ENCODE peak calls at places on chromosomes 2 and 18, in eight cellular contexts. One of them, this sample, is unnamed.

GRCh38 chr18:69958422-69958821 is 10.7 kb upstream of the CD226 start:
- DNase-seq in H9: no peak
- DNase-seq in PC-3: no peak
- DNase-seq in tibial artery: no peak
- DNase-seq in aorta: no peak
- DNase-seq in tibial nerve: no peak
- DNase-seq in fibroblast of lung: no peak
- DNase-seq in mammary epithelial cell: no peak
- DNase-seq in this sample: no peak

GRCh38 chr2:211049321-211050018 is 493.1 kb downstream of the CPS1 start:
- DNase-seq in H9: no peak
- DNase-seq in fibroblast of lung: no peak
- DNase-seq in PC-3: no peak
- DNase-seq in aorta: no peak
- DNase-seq in tibial nerve: no peak
- DNase-seq in mammary epithelial cell: no peak
- DNase-seq in tibial artery: no peak
- DNase-seq in this sample: no peak

GRCh38 chr2:10890706-10891270 is 20.9 kb upstream of the KCNF1 start:
- DNase-seq in aorta: no peak
- DNase-seq in fibroblast of lung: no peak
- DNase-seq in mammary epithelial cell: no peak
- DNase-seq in tibial artery: no peak
- DNase-seq in PC-3: no peak
- DNase-seq in H9: no peak
- DNase-seq in tibial nerve: no peak
- DNase-seq in this sample: no peak

GRCh38 chr18:34083910-34084309 is 140.8 kb downstream of the NOL4 start:
- DNase-seq in tibial artery: no peak
- DNase-seq in H9: no peak
- DNase-seq in aorta: no peak
- DNase-seq in fibroblast of lung: no peak
- DNase-seq in PC-3: no peak
- DNase-seq in tibial nerve: no peak
- DNase-seq in mammary epithelial cell: no peak
- DNase-seq in this sample: no peak

GRCh38 chr18:28267878-28268625 is 91.1 kb upstream of the CDH2 start:
- DNase-seq in tibial nerve: no peak
- DNase-seq in H9: no peak
- DNase-seq in aorta: no peak
- DNase-seq in PC-3: peak; percentile 66
- DNase-seq in tibial artery: no peak
- DNase-seq in mammary epithelial cell: peak; percentile 32
- DNase-seq in fibroblast of lung: no peak
- DNase-seq in this sample: peak; percentile 49

GRCh38 chr18:46630160-46630559 is 26.9 kb downstream of the LOXHD1 start:
- DNase-seq in H9: no peak
- DNase-seq in PC-3: peak; percentile 1
- DNase-seq in tibial nerve: no peak
- DNase-seq in tibial artery: no peak
- DNase-seq in mammary epithelial cell: peak; percentile 55
- DNase-seq in aorta: no peak
- DNase-seq in fibroblast of lung: no peak
- DNase-seq in this sample: peak; percentile 19

GRCh38 chr2:233424028-233424951 is 70.0 kb downstream of the DGKD start:
- DNase-seq in aorta: no peak
- DNase-seq in fibroblast of lung: no peak
- DNase-seq in PC-3: peak; percentile 38
- DNase-seq in tibial nerve: no peak
- DNase-seq in mammary epithelial cell: peak; percentile 83
- DNase-seq in tibial artery: peak; percentile 92
- DNase-seq in H9: no peak
- DNase-seq in this sample: no peak

GRCh38 chr18:63741769-63742168 is 33.4 kb upstream of the SERPINB7 start:
- DNase-seq in fibroblast of lung: peak; percentile 30
- DNase-seq in tibial nerve: no peak
- DNase-seq in aorta: no peak
- DNase-seq in H9: no peak
- DNase-seq in mammary epithelial cell: peak; percentile 40
- DNase-seq in tibial artery: no peak
- DNase-seq in PC-3: peak; percentile 81
- DNase-seq in this sample: no peak

GRCh38 chr18:58013241-58014211 is 30.5 kb upstream of the NEDD4L start:
- DNase-seq in aorta: no peak
- DNase-seq in PC-3: peak; percentile 93
- DNase-seq in fibroblast of lung: no peak
- DNase-seq in tibial nerve: no peak
- DNase-seq in tibial artery: no peak
- DNase-seq in H9: no peak
- DNase-seq in mammary epithelial cell: peak; percentile 66
- DNase-seq in this sample: peak; percentile 67

GRCh38 chr2:235021752-235022151 is 69.9 kb downstream of the SH3BP4 start:
- DNase-seq in fibroblast of lung: peak; percentile 74
- DNase-seq in PC-3: peak; percentile 95
- DNase-seq in mammary epithelial cell: peak; percentile 83
- DNase-seq in H9: no peak
- DNase-seq in aorta: no peak
- DNase-seq in tibial nerve: no peak
- DNase-seq in tibial artery: no peak
- DNase-seq in this sample: peak; percentile 87

GRCh38 chr2:120729410-120730052 is 6.1 kb upstream of the GLI2 start:
- DNase-seq in mammary epithelial cell: peak; percentile 52
- DNase-seq in fibroblast of lung: peak; percentile 82
- DNase-seq in H9: peak; percentile 17
- DNase-seq in aorta: no peak
- DNase-seq in tibial artery: peak; percentile 16
- DNase-seq in PC-3: peak; percentile 78
- DNase-seq in tibial nerve: no peak
- DNase-seq in this sample: no peak

GRCh38 chr18:32386466-32386865 is 84.2 kb downstream of the GAREM1 start:
- DNase-seq in PC-3: no peak
- DNase-seq in mammary epithelial cell: no peak
- DNase-seq in aorta: no peak
- DNase-seq in tibial artery: no peak
- DNase-seq in tibial nerve: no peak
- DNase-seq in H9: no peak
- DNase-seq in fibroblast of lung: no peak
- DNase-seq in this sample: no peak

GRCh38 chr2:38959938-38960608 is 70.4 kb downstream of the ARHGEF33 start:
- DNase-seq in fibroblast of lung: peak; percentile 88
- DNase-seq in PC-3: no peak
- DNase-seq in mammary epithelial cell: peak; percentile 76
- DNase-seq in H9: peak; percentile 85
- DNase-seq in tibial nerve: peak; percentile 49
- DNase-seq in aorta: peak; percentile 92
- DNase-seq in tibial artery: peak; percentile 81
- DNase-seq in this sample: peak; percentile 65

GRCh38 chr2:16741508-16741907 is 75.9 kb upstream of the CYRIA start:
- DNase-seq in tibial nerve: no peak
- DNase-seq in fibroblast of lung: no peak
- DNase-seq in tibial artery: no peak
- DNase-seq in PC-3: no peak
- DNase-seq in H9: no peak
- DNase-seq in aorta: no peak
- DNase-seq in mammary epithelial cell: no peak
- DNase-seq in this sample: no peak

GRCh38 chr2:138452324-138452723 is 49.2 kb upstream of the SPOPL start:
- DNase-seq in mammary epithelial cell: no peak
- DNase-seq in fibroblast of lung: no peak
- DNase-seq in tibial artery: no peak
- DNase-seq in H9: no peak
- DNase-seq in aorta: no peak
- DNase-seq in PC-3: no peak
- DNase-seq in tibial nerve: no peak
- DNase-seq in this sample: no peak

GRCh38 chr18:11148655-11149440 is 521 bp downstream of the PIEZO2 start:
- DNase-seq in mammary epithelial cell: no peak
- DNase-seq in H9: peak; percentile 36
- DNase-seq in PC-3: no peak
- DNase-seq in fibroblast of lung: no peak
- DNase-seq in tibial artery: no peak
- DNase-seq in tibial nerve: no peak
- DNase-seq in aorta: peak; percentile 76
- DNase-seq in this sample: no peak

GRCh38 chr2:84846041-84846663 is 34.7 kb downstream of the TRABD2A start:
- DNase-seq in H9: no peak
- DNase-seq in tibial nerve: no peak
- DNase-seq in mammary epithelial cell: no peak
- DNase-seq in PC-3: no peak
- DNase-seq in aorta: no peak
- DNase-seq in tibial artery: no peak
- DNase-seq in fibroblast of lung: peak; percentile 18
- DNase-seq in this sample: no peak

GRCh38 chr2:99602475-99602874 is 112.7 kb upstream of the REV1 start:
- DNase-seq in tibial nerve: no peak
- DNase-seq in fibroblast of lung: peak; percentile 59
- DNase-seq in PC-3: peak; percentile 14
- DNase-seq in mammary epithelial cell: no peak
- DNase-seq in aorta: no peak
- DNase-seq in H9: no peak
- DNase-seq in tibial artery: no peak
- DNase-seq in this sample: no peak

GRCh38 chr2:133434962-133435668 is 133.1 kb downstream of the NCKAP5 start:
- DNase-seq in aorta: no peak
- DNase-seq in tibial artery: no peak
- DNase-seq in PC-3: peak; percentile 65
- DNase-seq in mammary epithelial cell: peak; percentile 97
- DNase-seq in H9: no peak
- DNase-seq in fibroblast of lung: no peak
- DNase-seq in tibial nerve: no peak
- DNase-seq in this sample: peak; percentile 94

GRCh38 chr2:118185210-118186109 is 97.2 kb downstream of the INSIG2 start:
- DNase-seq in tibial nerve: peak; percentile 28
- DNase-seq in H9: peak; percentile 65
- DNase-seq in PC-3: peak; percentile 55
- DNase-seq in tibial artery: peak; percentile 77
- DNase-seq in fibroblast of lung: peak; percentile 31
- DNase-seq in mammary epithelial cell: peak; percentile 34
- DNase-seq in aorta: peak; percentile 88
- DNase-seq in this sample: no peak

GRCh38 chr18:11323359-11323819 is 174.0 kb upstream of the PIEZO2 start:
- DNase-seq in fibroblast of lung: peak; percentile 47
- DNase-seq in aorta: no peak
- DNase-seq in mammary epithelial cell: peak; percentile 14
- DNase-seq in tibial nerve: no peak
- DNase-seq in H9: no peak
- DNase-seq in PC-3: peak; percentile 12
- DNase-seq in tibial artery: no peak
- DNase-seq in this sample: no peak

GRCh38 chr2:220434365-220434764 is 806.9 kb downstream of the SLC4A3 start:
- DNase-seq in H9: no peak
- DNase-seq in fibroblast of lung: peak; percentile 87
- DNase-seq in PC-3: peak; percentile 65
- DNase-seq in tibial nerve: no peak
- DNase-seq in tibial artery: no peak
- DNase-seq in mammary epithelial cell: peak; percentile 59
- DNase-seq in aorta: no peak
- DNase-seq in this sample: peak; percentile 22

GRCh38 chr2:12543452-12544220 is 173.1 kb upstream of the TRIB2 start:
- DNase-seq in aorta: no peak
- DNase-seq in PC-3: no peak
- DNase-seq in tibial nerve: no peak
- DNase-seq in fibroblast of lung: peak; percentile 42
- DNase-seq in H9: no peak
- DNase-seq in tibial artery: no peak
- DNase-seq in mammary epithelial cell: no peak
- DNase-seq in this sample: no peak

GRCh38 chr2:46854260-46854659 is 61.3 kb downstream of the MCFD2 start:
- DNase-seq in tibial artery: peak; percentile 60
- DNase-seq in PC-3: no peak
- DNase-seq in tibial nerve: no peak
- DNase-seq in fibroblast of lung: no peak
- DNase-seq in H9: no peak
- DNase-seq in mammary epithelial cell: no peak
- DNase-seq in aorta: no peak
- DNase-seq in this sample: no peak
- H3K4me1 ChIP-seq in tibial artery: peaks cover 62% of the 10 kb centered on the region
- H3K4me1 ChIP-seq in PC-3: peaks cover 68% of the 10 kb centered on the region
- H3K4me1 ChIP-seq in tibial nerve: no peaks in the 10 kb centered on the region
- H3K4me1 ChIP-seq in fibroblast of lung: peaks cover 54% of the 10 kb centered on the region
- H3K4me1 ChIP-seq in H9: no peaks in the 10 kb centered on the region
- H3K4me1 ChIP-seq in mammary epithelial cell: peaks cover 72% of the 10 kb centered on the region
- H3K4me1 ChIP-seq in aorta: no peaks in the 10 kb centered on the region
- H3K4me1 ChIP-seq in this sample: peaks cover 44% of the 10 kb centered on the region

GRCh38 chr2:27729614-27730013 is 41.9 kb upstream of the MRPL33 start:
- DNase-seq in PC-3: no peak
- DNase-seq in tibial artery: no peak
- DNase-seq in aorta: no peak
- DNase-seq in tibial nerve: no peak
- DNase-seq in H9: no peak
- DNase-seq in fibroblast of lung: no peak
- DNase-seq in mammary epithelial cell: no peak
- DNase-seq in this sample: no peak
- H3K27ac ChIP-seq in PC-3: no peak overlapping the region
- H3K27ac ChIP-seq in tibial artery: no peak overlapping the region
- H3K27ac ChIP-seq in aorta: no peak overlapping the region
- H3K27ac ChIP-seq in tibial nerve: peak overlapping the region; percentile 59
- H3K27ac ChIP-seq in H9: no peak overlapping the region
- H3K27ac ChIP-seq in fibroblast of lung: no peak overlapping the region
- H3K27ac ChIP-seq in mammary epithelial cell: no peak overlapping the region
- H3K27ac ChIP-seq in this sample: no peak overlapping the region

DNA sequence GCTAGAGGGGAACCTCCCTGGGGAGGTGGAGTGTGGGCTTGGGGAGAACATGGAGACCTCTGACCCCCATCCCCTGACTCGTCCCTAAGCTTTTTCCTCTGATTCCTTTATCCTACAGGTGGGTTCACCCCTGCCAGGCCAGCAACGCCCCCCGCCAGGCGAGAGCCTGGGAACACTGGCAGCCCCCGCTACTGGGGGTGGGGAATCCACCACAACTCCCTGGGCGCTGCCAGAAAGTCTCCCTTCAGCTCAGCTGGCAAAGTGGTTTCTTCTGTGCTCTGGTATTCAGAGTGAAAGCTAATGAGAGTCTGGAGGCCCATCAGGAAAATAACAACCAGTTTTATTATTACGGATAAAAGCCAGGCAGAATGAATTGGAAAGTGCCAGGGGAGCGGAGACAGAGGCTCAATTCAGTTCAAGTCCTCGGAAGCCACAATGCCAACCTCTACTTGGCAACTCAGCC is 2.8 kb downstream of the DIPK1C start:
- DNase-seq in mammary epithelial cell: no peak
- DNase-seq in fibroblast of lung: no peak
- DNase-seq in H9: no peak
- DNase-seq in tibial nerve: no peak
- DNase-seq in tibial artery: no peak
- DNase-seq in PC-3: no peak
- DNase-seq in aorta: no peak
- DNase-seq in this sample: no peak
- H3K4me1 ChIP-seq in mammary epithelial cell: peaks cover 6% of the 10 kb centered on the region
- H3K4me1 ChIP-seq in fibroblast of lung: no peaks in the 10 kb centered on the region
- H3K4me1 ChIP-seq in H9: no peaks in the 10 kb centered on the region
- H3K4me1 ChIP-seq in tibial nerve: no peaks in the 10 kb centered on the region
- H3K4me1 ChIP-seq in tibial artery: peaks cover 10% of the 10 kb centered on the region
- H3K4me1 ChIP-seq in PC-3: no peaks in the 10 kb centered on the region
- H3K4me1 ChIP-seq in aorta: no peaks in the 10 kb centered on the region
- H3K4me1 ChIP-seq in this sample: no peaks in the 10 kb centered on the region

DNA sequence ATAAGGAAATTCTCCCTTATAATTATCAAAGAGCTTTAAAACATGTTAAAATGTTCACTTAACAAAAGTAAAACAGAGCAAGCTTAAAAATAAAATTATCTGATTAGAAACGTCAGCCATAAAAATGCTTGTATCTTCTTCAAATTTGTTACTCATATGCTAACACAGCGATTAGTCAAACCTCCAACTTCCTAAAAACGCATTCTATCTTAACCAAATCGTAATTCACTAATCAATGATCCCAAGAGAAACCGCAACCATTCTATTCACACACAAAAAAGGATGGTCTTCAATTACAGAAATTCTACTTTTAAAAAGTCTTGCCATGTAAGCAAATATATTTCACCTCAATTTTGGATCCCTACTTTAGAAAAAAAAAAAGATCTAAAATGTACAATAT is 1.9 kb downstream of the STK17B start:
- DNase-seq in tibial nerve: no peak
- DNase-seq in aorta: no peak
- DNase-seq in tibial artery: no peak
- DNase-seq in fibroblast of lung: no peak
- DNase-seq in H9: no peak
- DNase-seq in mammary epithelial cell: no peak
- DNase-seq in PC-3: peak; percentile 38
- DNase-seq in this sample: no peak
- H3K27ac ChIP-seq in tibial nerve: peak overlapping the region; percentile 93
- H3K27ac ChIP-seq in aorta: no peak overlapping the region
- H3K27ac ChIP-seq in tibial artery: peak overlapping the region; percentile 89
- H3K27ac ChIP-seq in fibroblast of lung: peak overlapping the region; percentile 87
- H3K27ac ChIP-seq in H9: no peak overlapping the region
- H3K27ac ChIP-seq in mammary epithelial cell: peak overlapping the region; percentile 88
- H3K27ac ChIP-seq in PC-3: peak overlapping the region; percentile 49
- H3K27ac ChIP-seq in this sample: peak overlapping the region; percentile 89

This sample was measured in foreskin keratinocyte.